ENCODE peak calls at places on chromosome 19, in six cellular contexts. S, D, T, H, J and C are unnamed samples.

GRCh38 chr19:17409990-17410389 is 4.6 kb upstream of the BST2 start:
- DNase-seq in S (no peak), D (no peak), T (no peak), H (no peak), J (no peak), C (no peak)

GRCh38 chr19:1590641-1591397 is 1.8 kb downstream of the MBD3 start:
- DNase-seq in S (peak), D (no peak), T (no peak), H (peak), J (no peak), C (no peak)

GRCh38 chr19:13796301-13797057 is 1.2 kb downstream of the ZSWIM4 start:
- DNase-seq in S (no peak), D (peak), T (peak), H (peak), J (peak), C (no peak)

GRCh38 chr19:43820098-43820860 is 6.8 kb upstream of the ZNF283 start:
- DNase-seq in S (no peak), D (peak), T (peak), H (peak), J (no peak), C (no peak)

GRCh38 chr19:19602136-19602712 is 16.3 kb downstream of the PBX4 start:
- DNase-seq in S (no peak), D (no peak), T (no peak), H (no peak), J (no peak), C (no peak)

GRCh38 chr19:17687857-17688784 is at the start of gene UNC13A:
- DNase-seq in S (peak), D (peak), T (peak), H (peak), J (peak), C (peak)

GRCh38 chr19:46254776-46255175 is 25.2 kb downstream of the IGFL1 start:
- DNase-seq in S (no peak), D (no peak), T (no peak), H (no peak), J (no peak), C (no peak)

GRCh38 chr19:29743681-29744080 is 28.6 kb upstream of the C19orf12 start:
- DNase-seq in S (no peak), D (no peak), T (no peak), H (no peak), J (no peak), C (no peak)

GRCh38 chr19:40403262-40403984 is 9.8 kb downstream of the PRX start:
- DNase-seq in S (peak), D (peak), T (peak), H (peak), J (peak), C (peak)

GRCh38 chr19:1370579-1371361 is 12.9 kb upstream of the NDUFS7 start:
- DNase-seq in S (no peak), D (no peak), T (no peak), H (no peak), J (peak), C (no peak)

GRCh38 chr19:13841339-13842293 is 35.3 kb upstream of the NANOS3 start:
- DNase-seq in S (peak), D (no peak), T (no peak), H (peak), J (no peak), C (peak)

GRCh38 chr19:13051581-13052165 is 51.0 kb downstream of the LYL1 start:
- DNase-seq in S (peak), D (peak), T (peak), H (peak), J (peak), C (no peak)

GRCh38 chr19:6425732-6426686 is 1.4 kb upstream of the KHSRP start:
- DNase-seq in S (no peak), D (no peak), T (no peak), H (no peak), J (no peak), C (no peak)

GRCh38 chr19:50464348-50464747 is 12.0 kb upstream of the EMC10 start:
- DNase-seq in S (no peak), D (no peak), T (no peak), H (no peak), J (no peak), C (no peak)

GRCh38 chr19:50467566-50467965 is 8.7 kb upstream of the EMC10 start:
- DNase-seq in S (no peak), D (no peak), T (no peak), H (no peak), J (no peak), C (no peak)

GRCh38 chr19:50462970-50463369 is 13.3 kb upstream of the EMC10 start:
- DNase-seq in S (no peak), D (no peak), T (no peak), H (no peak), J (no peak), C (no peak)

GRCh38 chr19:50465000-50465399 is 11.3 kb upstream of the EMC10 start:
- DNase-seq in S (no peak), D (no peak), T (no peak), H (no peak), J (no peak), C (no peak)

DNA sequence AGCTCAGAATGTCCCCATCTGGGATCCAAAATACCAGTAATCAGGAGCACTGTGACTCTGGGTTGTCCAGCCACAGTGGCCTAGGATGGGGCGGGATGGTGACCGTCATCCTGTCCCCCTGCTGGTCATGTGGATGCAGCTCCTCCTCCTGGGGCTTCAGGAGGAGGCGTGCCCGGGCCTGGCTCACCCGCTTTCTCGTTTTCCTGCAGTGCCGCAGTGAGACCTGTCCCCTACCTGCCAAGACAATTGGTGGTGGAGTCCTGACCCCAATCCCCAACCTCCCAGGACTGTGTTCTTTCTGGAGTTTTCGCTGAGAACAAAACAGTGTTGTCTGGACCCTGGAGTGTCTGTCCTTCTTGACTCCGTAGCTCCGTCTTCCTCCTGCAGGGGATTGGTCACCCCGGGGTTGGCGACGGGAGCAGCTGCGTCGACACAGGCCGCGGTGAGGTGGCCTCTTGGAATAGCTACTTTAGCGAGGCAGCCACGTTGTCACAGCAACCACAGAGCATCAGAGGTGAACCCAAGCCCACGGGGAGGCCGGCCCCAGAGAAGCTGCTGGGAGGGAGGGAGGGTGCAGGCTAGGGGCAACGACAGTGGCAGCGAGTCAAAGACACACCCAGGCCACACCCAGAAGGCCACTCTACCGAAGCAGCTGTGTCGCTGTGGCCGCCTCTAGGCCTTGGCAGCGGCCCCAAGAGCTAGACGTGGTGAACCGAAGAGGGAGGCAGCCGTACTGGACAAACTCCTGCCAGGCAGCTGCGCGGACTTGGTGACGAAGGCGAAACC is 10.1 kb upstream of the EMC10 start:
- DNase-seq in S (no peak), D (no peak), T (no peak), H (peak), J (peak), C (no peak)
- TF ChIP-seq CTCF in S (no peak), D (no peak), T (no peak), H (no peak), J (peak), C (no peak)

GRCh38 chr19:58277748-58278147 is 1.0 kb upstream of the ZNF8 start:
- DNase-seq in S (no peak), D (no peak), T (no peak), H (no peak), J (no peak), C (no peak)

GRCh38 chr19:58278156-58279041 is at the start of gene ZNF8:
- DNase-seq in S (peak), D (peak), T (peak), H (peak), J (peak), C (peak)

GRCh38 chr19:58277197-58277596 is 1.6 kb upstream of the ZNF8 start:
- DNase-seq in S (no peak), D (no peak), T (no peak), H (no peak), J (no peak), C (no peak)

GRCh38 chr19:58279925-58280316 is 1.2 kb downstream of the ZNF8 start:
- DNase-seq in S (no peak), D (no peak), T (no peak), H (no peak), J (no peak), C (no peak)

DNA sequence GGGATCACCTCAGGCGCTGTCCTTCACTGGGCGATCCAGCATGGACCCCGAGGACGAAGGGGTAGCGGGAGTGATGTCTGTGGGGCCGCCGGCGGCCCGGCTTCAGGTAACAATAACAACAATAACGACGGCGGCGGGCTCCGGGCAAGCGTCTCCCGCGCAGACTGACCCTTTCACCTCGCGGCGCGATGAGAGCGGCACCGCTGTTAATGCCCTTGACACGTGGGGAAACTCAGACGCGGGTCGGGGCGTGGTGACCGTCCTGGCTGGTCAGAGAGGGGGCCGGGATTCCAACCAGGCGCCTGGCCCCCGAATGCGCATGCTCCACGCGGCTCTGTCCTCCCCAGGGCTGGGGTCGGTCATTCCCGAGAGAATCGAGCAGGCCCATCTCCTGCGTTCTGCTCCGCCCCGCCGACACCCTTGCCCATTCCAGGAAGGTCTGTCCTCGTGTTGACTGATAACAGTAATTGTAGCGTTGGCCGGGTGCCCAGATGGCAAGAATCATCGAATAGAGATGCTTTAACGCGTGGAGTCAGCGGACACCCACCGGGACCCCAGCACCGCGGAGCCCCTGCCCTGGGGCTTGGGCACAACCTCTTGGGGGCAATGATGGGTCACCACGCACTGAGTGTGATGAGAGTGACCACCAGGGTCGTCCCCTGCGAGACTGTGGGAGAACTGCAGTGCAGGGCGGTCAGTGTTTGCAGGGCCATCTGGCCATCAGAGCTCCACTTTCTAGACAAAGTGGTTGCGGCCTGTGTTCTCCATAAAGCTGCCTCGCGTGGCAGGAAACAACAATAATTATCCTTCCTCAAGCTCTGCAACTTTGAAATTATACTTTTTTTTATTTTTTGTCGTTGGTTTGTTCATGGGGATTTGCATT is 528 bp downstream of the ZNF8 start:
- DNase-seq in S (no peak), D (peak), T (peak), H (peak), J (peak), C (peak)
- TF ChIP-seq CTCF in S (no peak), D (no peak), T (no peak), H (no peak), J (no peak), C (no peak)

DNA sequence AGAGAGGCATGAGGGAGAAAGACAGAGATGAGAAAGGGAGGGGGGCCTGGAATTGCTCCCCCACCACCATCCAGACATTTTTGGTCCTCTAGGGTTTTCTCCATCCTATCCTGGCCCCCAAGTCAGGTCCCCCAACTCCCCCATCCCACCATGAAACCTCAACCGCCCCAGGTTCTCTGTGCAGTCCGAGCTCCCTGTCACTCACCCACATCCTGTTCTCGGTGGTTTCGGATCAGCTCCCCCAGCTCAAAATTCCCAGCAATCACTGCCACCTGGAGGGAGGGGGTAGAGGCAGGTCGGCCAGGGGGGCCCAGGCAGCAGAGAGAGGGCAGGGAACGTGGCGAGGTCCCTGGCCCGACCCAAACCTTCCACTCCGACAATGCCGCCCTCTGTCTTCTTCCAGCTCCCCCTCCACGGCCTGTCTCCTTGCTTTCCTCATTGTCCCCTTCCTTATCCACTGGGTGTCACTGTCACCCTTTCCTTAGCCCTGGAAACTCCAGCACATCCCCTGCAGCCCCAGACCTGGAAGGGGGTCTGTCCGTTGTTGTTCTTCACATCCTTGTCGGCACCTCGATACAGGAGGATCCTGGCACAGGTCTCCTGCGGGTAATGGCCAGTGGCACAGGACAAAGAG is 15.6 kb downstream of the SHANK1 start:
- DNase-seq in S (no peak), D (no peak), T (no peak), H (peak), J (no peak), C (no peak)
- TF ChIP-seq CTCF in S (no peak), D (no peak), T (no peak), H (peak), J (peak), C (no peak)

GRCh38 chr19:35657904-35658700 is 8.2 kb upstream of the UPK1A start:
- DNase-seq in S (no peak), D (no peak), T (no peak), H (peak), J (no peak), C (no peak)
- TF ChIP-seq CTCF in S (no peak), D (no peak), T (no peak), H (no peak), J (no peak), C (no peak)

GRCh38 chr19:34677386-34678084 is at the start of gene ZNF302:
- DNase-seq in S (peak), D (peak), T (peak), H (peak), J (peak), C (peak)
- TF ChIP-seq CTCF in S (no peak), D (no peak), T (no peak), H (no peak), J (no peak), C (no peak)

GRCh38 chr19:48203794-48204628 is 33.5 kb downstream of the ZSWIM9 start:
- DNase-seq in S (peak), D (peak), T (peak), H (peak), J (peak), C (peak)
- TF ChIP-seq CTCF in S (no peak), D (no peak), T (no peak), H (no peak), J (no peak), C (no peak)

DNA sequence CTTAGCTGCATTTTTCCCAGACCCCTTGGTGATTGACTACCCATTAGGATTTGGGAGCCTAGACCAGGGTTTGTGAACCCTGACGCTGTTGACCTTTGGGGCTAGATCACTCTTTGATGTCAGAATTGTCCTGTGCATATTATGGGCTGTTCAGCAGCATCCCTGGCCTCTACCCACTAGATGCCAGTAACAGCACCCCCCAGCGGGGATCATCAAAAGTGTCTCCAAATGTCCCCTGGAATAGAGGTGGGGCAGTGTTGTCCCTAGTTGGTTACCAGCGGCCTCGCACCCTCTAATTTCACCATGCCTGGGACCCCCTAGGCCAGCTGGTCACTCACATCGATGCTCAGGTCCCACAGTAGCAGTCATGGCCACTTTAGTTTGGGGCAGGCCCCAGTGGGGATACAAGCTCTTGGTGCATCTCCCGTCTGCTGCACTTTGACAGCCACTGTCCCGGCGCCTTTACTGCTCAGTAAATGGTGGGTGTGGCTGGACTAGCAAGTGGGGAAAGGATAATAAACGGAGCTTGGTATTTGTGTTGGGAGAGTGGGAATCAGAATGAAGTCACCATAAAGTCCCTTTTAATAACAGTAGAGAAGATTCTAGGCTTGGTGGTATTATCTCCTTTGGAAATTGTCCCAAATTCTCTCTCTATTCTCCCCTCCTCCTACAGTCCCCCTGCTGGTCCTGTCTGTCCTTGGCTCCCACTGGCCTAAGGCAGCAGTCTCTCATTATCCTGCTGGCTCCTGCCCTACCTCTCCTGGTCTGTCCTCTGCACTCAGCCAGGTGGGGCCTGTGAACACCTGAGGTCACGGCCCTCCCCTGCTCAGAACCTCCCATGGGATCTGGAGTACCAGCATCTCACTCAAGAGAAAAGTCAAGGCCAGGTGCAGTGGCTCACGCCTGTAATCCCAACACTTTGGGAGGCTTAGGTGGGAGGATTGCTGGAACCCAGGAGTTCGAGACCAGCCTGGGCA is 80.6 kb downstream of the SIPA1L3 start:
- DNase-seq in S (no peak), D (no peak), T (peak), H (peak), J (peak), C (no peak)
- TF ChIP-seq CTCF in S (peak), D (no peak), T (no peak), H (peak), J (peak), C (no peak)